ENCODE peak calls at places on chromosomes 5 and 9, in nine cellular contexts. One of them, this sample, is unnamed.

GRCh38 chr5:87004101-87004500 is 263.6 kb upstream of the RASA1 start:
- DNase-seq in PC-9: no peak
- DNase-seq in GM23338: no peak
- DNase-seq in stimulated activated CD4-positive, alpha-beta T cell treated with anti-CD3 and anti-CD28 coated beads, Interleukin-1b, Interleukin-23, amount 100 ng/mL, for 24 hours: no peak
- DNase-seq in heart right ventricle: no peak
- DNase-seq in uterus: no peak
- DNase-seq in astrocyte: peak; percentile 68
- DNase-seq in BE2C: no peak
- DNase-seq in EL: no peak
- DNase-seq in this sample: no peak

GRCh38 chr9:98222885-98223640 is 30.6 kb upstream of the CORO2A start:
- DNase-seq in PC-9: peak; percentile 92
- DNase-seq in GM23338: no peak
- DNase-seq in stimulated activated CD4-positive, alpha-beta T cell treated with anti-CD3 and anti-CD28 coated beads, Interleukin-1b, Interleukin-23, amount 100 ng/mL, for 24 hours: no peak
- DNase-seq in heart right ventricle: no peak
- DNase-seq in uterus: no peak
- DNase-seq in astrocyte: peak; percentile 100
- DNase-seq in BE2C: no peak
- DNase-seq in EL: peak; percentile 100
- DNase-seq in this sample: peak; percentile 94

GRCh38 chr9:87996355-87996860 is 22.1 kb upstream of the CDK20 start:
- DNase-seq in PC-9: no peak
- DNase-seq in GM23338: no peak
- DNase-seq in stimulated activated CD4-positive, alpha-beta T cell treated with anti-CD3 and anti-CD28 coated beads, Interleukin-1b, Interleukin-23, amount 100 ng/mL, for 24 hours: no peak
- DNase-seq in heart right ventricle: no peak
- DNase-seq in uterus: no peak
- DNase-seq in astrocyte: no peak
- DNase-seq in BE2C: no peak
- DNase-seq in EL: no peak
- DNase-seq in this sample: no peak

GRCh38 chr9:115591584-115591984 is 473.6 kb upstream of the TNC start:
- DNase-seq in PC-9: peak; percentile 73
- DNase-seq in GM23338: peak; percentile 60
- DNase-seq in stimulated activated CD4-positive, alpha-beta T cell treated with anti-CD3 and anti-CD28 coated beads, Interleukin-1b, Interleukin-23, amount 100 ng/mL, for 24 hours: no peak
- DNase-seq in heart right ventricle: peak; percentile 52
- DNase-seq in uterus: peak; percentile 82
- DNase-seq in astrocyte: peak; percentile 99
- DNase-seq in BE2C: peak; percentile 51
- DNase-seq in EL: peak; percentile 97
- DNase-seq in this sample: peak; percentile 88

GRCh38 chr5:55146080-55146479 is 13.9 kb upstream of the GPX8 start:
- DNase-seq in PC-9: no peak
- DNase-seq in GM23338: peak; percentile 23
- DNase-seq in stimulated activated CD4-positive, alpha-beta T cell treated with anti-CD3 and anti-CD28 coated beads, Interleukin-1b, Interleukin-23, amount 100 ng/mL, for 24 hours: no peak
- DNase-seq in heart right ventricle: no peak
- DNase-seq in uterus: no peak
- DNase-seq in astrocyte: no peak
- DNase-seq in BE2C: no peak
- DNase-seq in EL: no peak
- DNase-seq in this sample: no peak

GRCh38 chr9:77899679-77900354 is 131.8 kb downstream of the GNAQ start:
- DNase-seq in PC-9: no peak
- DNase-seq in GM23338: no peak
- DNase-seq in stimulated activated CD4-positive, alpha-beta T cell treated with anti-CD3 and anti-CD28 coated beads, Interleukin-1b, Interleukin-23, amount 100 ng/mL, for 24 hours: no peak
- DNase-seq in heart right ventricle: no peak
- DNase-seq in uterus: no peak
- DNase-seq in astrocyte: peak; percentile 91
- DNase-seq in BE2C: no peak
- DNase-seq in EL: peak; percentile 79
- DNase-seq in this sample: peak; percentile 37

GRCh38 chr5:84229045-84229444 is 155.6 kb downstream of the EDIL3 start:
- DNase-seq in PC-9: no peak
- DNase-seq in GM23338: no peak
- DNase-seq in stimulated activated CD4-positive, alpha-beta T cell treated with anti-CD3 and anti-CD28 coated beads, Interleukin-1b, Interleukin-23, amount 100 ng/mL, for 24 hours: no peak
- DNase-seq in heart right ventricle: no peak
- DNase-seq in uterus: no peak
- DNase-seq in astrocyte: no peak
- DNase-seq in BE2C: peak; percentile 47
- DNase-seq in EL: no peak
- DNase-seq in this sample: no peak

GRCh38 chr5:37839441-37840035 is 303 bp downstream of the GDNF start:
- DNase-seq in PC-9: no peak
- DNase-seq in GM23338: peak; percentile 64
- DNase-seq in stimulated activated CD4-positive, alpha-beta T cell treated with anti-CD3 and anti-CD28 coated beads, Interleukin-1b, Interleukin-23, amount 100 ng/mL, for 24 hours: no peak
- DNase-seq in heart right ventricle: peak; percentile 34
- DNase-seq in uterus: peak; percentile 34
- DNase-seq in astrocyte: peak; percentile 62
- DNase-seq in BE2C: peak; percentile 78
- DNase-seq in EL: peak; percentile 74
- DNase-seq in this sample: peak; percentile 73

GRCh38 chr5:130884033-130884432 is 281.0 kb downstream of the HINT1 start:
- DNase-seq in PC-9: no peak
- DNase-seq in GM23338: no peak
- DNase-seq in stimulated activated CD4-positive, alpha-beta T cell treated with anti-CD3 and anti-CD28 coated beads, Interleukin-1b, Interleukin-23, amount 100 ng/mL, for 24 hours: no peak
- DNase-seq in heart right ventricle: no peak
- DNase-seq in uterus: no peak
- DNase-seq in astrocyte: no peak
- DNase-seq in BE2C: no peak
- DNase-seq in EL: no peak
- DNase-seq in this sample: no peak

GRCh38 chr5:42089705-42090104 is 164.6 kb downstream of the FBXO4 start:
- DNase-seq in PC-9: no peak
- DNase-seq in GM23338: no peak
- DNase-seq in stimulated activated CD4-positive, alpha-beta T cell treated with anti-CD3 and anti-CD28 coated beads, Interleukin-1b, Interleukin-23, amount 100 ng/mL, for 24 hours: no peak
- DNase-seq in heart right ventricle: no peak
- DNase-seq in uterus: no peak
- DNase-seq in astrocyte: no peak
- DNase-seq in BE2C: no peak
- DNase-seq in EL: no peak
- DNase-seq in this sample: no peak

GRCh38 chr5:5424736-5425135 is 2.3 kb downstream of the ICE1 start:
- DNase-seq in PC-9: no peak
- DNase-seq in GM23338: no peak
- DNase-seq in stimulated activated CD4-positive, alpha-beta T cell treated with anti-CD3 and anti-CD28 coated beads, Interleukin-1b, Interleukin-23, amount 100 ng/mL, for 24 hours: no peak
- DNase-seq in heart right ventricle: no peak
- DNase-seq in uterus: no peak
- DNase-seq in astrocyte: peak; percentile 41
- DNase-seq in BE2C: no peak
- DNase-seq in EL: no peak
- DNase-seq in this sample: no peak

This sample was measured in AG20443.